ENCODE peak calls at places on chromosomes 13 and 19, in nine cellular contexts. B is CD8-positive, alpha-beta T cell; C is heart right ventricle; I is GM06990; L is AG10803; X is brain microvascular endothelial cell; E is sigmoid colon; R is endothelial cell; J is ovary. F is an unnamed sample.

GRCh38 chr19:3163230-3163886 is 15.2 kb upstream of the S1PR4 start:
- DNase-seq in B (peak), C (peak), I (no peak), L (peak), X (peak), E (peak), R (peak), J (peak), F (peak)

GRCh38 chr19:51327066-51327985 is 14.6 kb downstream of the VSIG10L start:
- DNase-seq in B (peak), C (peak), I (peak), L (peak), X (peak), E (no peak), R (peak), J (no peak), F (peak)

GRCh38 chr19:51161266-51161665 is 19.2 kb downstream of the SIGLEC7 start:
- DNase-seq in B (no peak), C (no peak), I (no peak), L (no peak), X (no peak), E (no peak), R (no peak), J (no peak), F (no peak)

GRCh38 chr13:89287381-89287780 is 1616.2 kb downstream of the SLITRK5 start:
- DNase-seq in B (no peak), C (no peak), I (no peak), L (no peak), X (no peak), E (no peak), R (no peak), J (no peak), F (no peak)

GRCh38 chr13:49782784-49783183 is 9.7 kb downstream of the KPNA3 start:
- DNase-seq in B (no peak), C (no peak), I (no peak), L (no peak), X (no peak), E (no peak), R (no peak), J (no peak), F (no peak)

GRCh38 chr19:58382997-58383603 is 2.3 kb upstream of the ZNF837 start:
- DNase-seq in B (no peak), C (no peak), I (no peak), L (no peak), X (no peak), E (no peak), R (no peak), J (no peak), F (no peak)

GRCh38 chr13:25906211-25906661 is 145.6 kb downstream of the SHISA2 start:
- DNase-seq in B (no peak), C (no peak), I (peak), L (no peak), X (no peak), E (no peak), R (no peak), J (no peak), F (no peak)

GRCh38 chr13:114071991-114072390 is 60.4 kb downstream of the RASA3 start:
- DNase-seq in B (no peak), C (no peak), I (no peak), L (no peak), X (no peak), E (peak), R (no peak), J (no peak), F (no peak)

GRCh38 chr19:2042485-2043268 is 8.4 kb downstream of the MKNK2 start:
- DNase-seq in B (no peak), C (peak), I (peak), L (no peak), X (no peak), E (peak), R (no peak), J (peak), F (no peak)

GRCh38 chr13:28582225-28582891 is 76.6 kb upstream of the POMP start:
- DNase-seq in B (no peak), C (no peak), I (no peak), L (no peak), X (no peak), E (no peak), R (no peak), J (no peak), F (no peak)

GRCh38 chr13:113176292-113176691 is 17.8 kb downstream of the PROZ start:
- DNase-seq in B (peak), C (peak), I (peak), L (no peak), X (no peak), E (no peak), R (no peak), J (no peak), F (no peak)

GRCh38 chr19:58154287-58154678 is 3.7 kb upstream of the ZNF329 start:
- DNase-seq in B (peak), C (peak), I (peak), L (peak), X (peak), E (peak), R (peak), J (peak), F (peak)

GRCh38 chr13:46551410-46552301 is 1.3 kb upstream of the LRCH1 start:
- DNase-seq in B (peak), C (peak), I (no peak), L (peak), X (peak), E (peak), R (peak), J (peak), F (peak)

GRCh38 chr19:52901842-52902241 is 4.4 kb upstream of the ZNF320 start:
- DNase-seq in B (no peak), C (no peak), I (no peak), L (no peak), X (no peak), E (no peak), R (no peak), J (no peak), F (no peak)

GRCh38 chr13:113920173-113920572 is 53.7 kb downstream of the C13orf46 start:
- DNase-seq in B (no peak), C (no peak), I (no peak), L (peak), X (no peak), E (no peak), R (no peak), J (no peak), F (no peak)

GRCh38 chr19:49106648-49107135 is 7.5 kb upstream of the LIN7B start:
- DNase-seq in B (peak), C (peak), I (no peak), L (peak), X (peak), E (no peak), R (peak), J (no peak), F (peak)

GRCh38 chr19:34967551-34967950 is 3.5 kb upstream of the ZNF792 start:
- DNase-seq in B (no peak), C (no peak), I (no peak), L (no peak), X (no peak), E (no peak), R (no peak), J (no peak), F (no peak)

GRCh38 chr13:36341718-36342117 is 4.5 kb downstream of the SPART start:
- DNase-seq in B (no peak), C (no peak), I (no peak), L (peak), X (no peak), E (no peak), R (no peak), J (no peak), F (no peak)

GRCh38 chr19:1591421-1592022 is 1.1 kb downstream of the MBD3 start:
- DNase-seq in B (no peak), C (no peak), I (peak), L (no peak), X (no peak), E (no peak), R (no peak), J (no peak), F (peak)

GRCh38 chr19:20558571-20558970 is 7.0 kb downstream of the ZNF737 start:
- DNase-seq in B (no peak), C (no peak), I (no peak), L (no peak), X (no peak), E (no peak), R (no peak), J (no peak), F (no peak)

DNA sequence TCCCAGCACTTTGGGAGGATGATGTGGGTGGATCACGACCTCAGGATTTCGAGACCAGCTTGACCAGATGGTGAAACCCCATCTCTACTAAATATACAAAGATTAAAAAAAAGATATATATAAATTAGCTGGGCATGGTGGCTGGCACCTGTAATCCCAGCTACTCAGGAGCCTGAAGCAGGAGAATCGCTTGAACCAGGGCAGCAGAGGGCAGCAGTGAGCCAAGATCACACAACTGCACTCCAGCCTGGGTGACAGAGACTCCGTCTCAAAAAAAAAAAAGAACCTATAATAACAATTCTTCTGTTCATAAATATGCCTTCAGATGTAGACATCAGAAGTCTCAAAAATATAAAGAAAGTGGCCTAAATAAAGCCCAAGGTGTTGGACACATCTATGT is 7.6 kb downstream of the ZNF737 start:
- DNase-seq in B (no peak), C (peak), I (no peak), L (no peak), X (no peak), E (no peak), R (peak), J (peak), F (no peak)
- TF ChIP-seq CTCF in B (no peak), C (peak), I (no peak), L (no peak), X (no peak), E (no peak), R (peak), J (no peak), F (no peak)

GRCh38 chr13:51782026-51782710 is 21.8 kb downstream of the DHRS12 start:
- DNase-seq in B (no peak), C (no peak), I (no peak), L (no peak), X (no peak), E (no peak), R (no peak), J (no peak), F (no peak)

GRCh38 chr13:51783432-51784094 is 20.4 kb downstream of the DHRS12 start:
- DNase-seq in B (no peak), C (no peak), I (no peak), L (no peak), X (no peak), E (no peak), R (no peak), J (no peak), F (no peak)

GRCh38 chr13:51780099-51780498 is 23.9 kb downstream of the DHRS12 start:
- DNase-seq in B (no peak), C (no peak), I (no peak), L (no peak), X (no peak), E (no peak), R (no peak), J (no peak), F (no peak)

GRCh38 chr13:51784097-51784496 is 19.9 kb downstream of the DHRS12 start:
- DNase-seq in B (no peak), C (no peak), I (no peak), L (no peak), X (no peak), E (no peak), R (no peak), J (no peak), F (no peak)

DNA sequence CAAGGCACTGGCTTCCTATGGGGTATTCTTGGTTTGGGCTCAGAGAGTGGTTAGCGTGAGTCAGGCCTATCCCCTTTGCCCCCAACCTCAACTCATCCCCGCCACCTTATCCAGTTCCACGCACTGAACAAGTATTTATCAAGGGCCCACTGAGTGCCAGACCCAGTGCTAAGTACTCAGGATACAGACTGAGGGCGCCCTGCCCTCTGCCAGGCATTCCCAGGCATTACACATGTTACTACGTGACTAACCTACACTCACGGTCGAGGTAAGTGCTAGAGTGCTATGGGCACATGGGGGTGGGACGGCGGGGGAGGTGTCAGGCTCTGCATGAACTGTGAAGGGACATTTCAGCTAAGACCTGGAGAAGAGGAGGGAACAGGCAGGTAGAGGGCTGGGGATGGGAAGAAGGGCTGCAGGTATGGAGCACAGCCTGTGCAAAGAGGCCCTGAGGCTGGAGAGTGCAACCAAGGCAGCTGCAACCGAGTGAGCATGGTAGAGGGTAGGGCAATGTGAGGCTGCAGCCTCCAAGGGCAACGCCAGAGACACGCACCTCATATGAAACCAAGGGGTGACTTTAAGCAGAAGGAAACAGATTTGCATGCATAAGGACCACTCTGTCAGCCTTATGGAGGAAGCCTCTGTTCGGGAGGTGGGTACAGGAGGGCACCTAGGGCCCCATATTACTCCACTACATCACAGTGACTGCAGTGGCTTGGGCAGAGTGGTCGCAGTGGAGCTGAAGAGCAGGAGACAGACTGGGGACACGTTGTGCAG is 22.5 kb downstream of the DHRS12 start:
- DNase-seq in B (no peak), C (no peak), I (no peak), L (no peak), X (no peak), E (no peak), R (no peak), J (no peak), F (no peak)
- TF ChIP-seq CTCF in B (no peak), C (peak), I (peak), L (peak), X (peak), E (no peak), R (peak), J (no peak), F (no peak)

GRCh38 chr13:27449936-27450828 is at the start of gene MTIF3:
- DNase-seq in B (peak), C (peak), I (peak), L (peak), X (peak), E (peak), R (peak), J (peak), F (peak)
- TF ChIP-seq CTCF in B (no peak), C (no peak), I (no peak), L (no peak), X (no peak), E (peak), R (no peak), J (peak), F (no peak)

GRCh38 chr19:4374451-4375163 is 25.7 kb downstream of the SH3GL1 start:
- DNase-seq in B (no peak), C (peak), I (no peak), L (peak), X (peak), E (peak), R (no peak), J (peak), F (peak)
- TF ChIP-seq CTCF in B (no peak), C (peak), I (no peak), L (no peak), X (peak), E (peak), R (no peak), J (peak), F (no peak)

DNA sequence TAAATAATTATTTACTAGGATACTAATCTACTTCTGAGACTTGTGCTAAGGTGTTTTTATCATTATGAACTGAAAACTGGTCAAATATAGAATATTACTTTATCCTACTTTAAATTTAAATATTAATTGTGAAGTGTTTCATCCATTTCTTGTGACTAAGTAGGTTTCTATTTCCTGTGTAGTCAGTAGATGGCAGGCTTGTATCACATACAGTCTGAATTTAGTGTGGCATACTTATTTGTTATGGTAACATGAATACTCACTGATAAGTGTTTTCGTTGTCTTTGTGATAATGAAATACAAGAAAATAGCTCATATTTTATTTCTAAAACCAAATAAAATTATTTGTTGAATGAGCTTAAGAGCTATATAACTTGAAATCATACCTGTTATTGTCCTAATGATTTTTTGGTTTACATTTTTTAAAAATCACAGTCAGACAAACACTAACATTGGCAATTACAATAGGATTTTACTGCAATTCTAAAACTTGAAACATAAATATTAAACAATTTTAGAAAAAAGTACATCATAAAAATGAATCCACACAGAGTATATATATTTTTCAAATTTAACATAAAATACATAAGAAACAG is 904.6 kb upstream of the PCDH20 start:
- DNase-seq in B (no peak), C (no peak), I (peak), L (peak), X (peak), E (no peak), R (no peak), J (no peak), F (peak)
- TF ChIP-seq CTCF in B (no peak), C (peak), I (peak), L (peak), X (peak), E (no peak), R (peak), J (no peak), F (no peak)

GRCh38 chr13:110114351-110114750 is 192.6 kb downstream of the COL4A1 start:
- DNase-seq in B (no peak), C (no peak), I (no peak), L (peak), X (no peak), E (no peak), R (no peak), J (no peak), F (no peak)

GRCh38 chr13:110119943-110120905 is 186.7 kb downstream of the COL4A1 start:
- DNase-seq in B (no peak), C (no peak), I (no peak), L (no peak), X (no peak), E (no peak), R (no peak), J (no peak), F (no peak)

GRCh38 chr13:110118106-110118505 is 188.9 kb downstream of the COL4A1 start:
- DNase-seq in B (no peak), C (no peak), I (no peak), L (no peak), X (no peak), E (no peak), R (no peak), J (no peak), F (no peak)

GRCh38 chr13:110113284-110113764 is 193.6 kb downstream of the COL4A1 start:
- DNase-seq in B (no peak), C (no peak), I (no peak), L (peak), X (peak), E (no peak), R (no peak), J (no peak), F (no peak)

DNA sequence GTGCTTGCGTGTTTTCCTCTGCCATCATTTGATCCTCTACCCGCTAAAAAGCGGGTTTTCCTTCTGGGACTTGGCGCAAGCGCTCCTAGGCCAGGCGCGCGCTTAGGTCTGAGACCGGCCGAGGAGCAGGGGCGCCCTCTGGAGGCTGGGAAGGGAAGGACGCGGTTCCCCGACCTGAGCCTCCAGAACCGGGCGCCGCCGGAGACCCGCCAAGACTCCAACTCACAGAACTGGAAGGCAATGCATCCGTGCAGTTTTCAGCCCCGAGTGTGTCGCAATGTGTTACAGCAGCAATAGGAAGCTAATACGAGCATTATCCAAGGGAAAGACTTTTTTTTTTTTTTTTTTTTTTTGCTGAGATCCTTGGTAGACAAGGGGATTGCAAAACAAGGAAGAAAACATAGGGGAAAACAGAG is 190.9 kb downstream of the COL4A1 start:
- DNase-seq in B (peak), C (peak), I (no peak), L (peak), X (no peak), E (peak), R (peak), J (no peak), F (peak)
- TF ChIP-seq CTCF in B (peak), C (peak), I (peak), L (peak), X (peak), E (peak), R (peak), J (no peak), F (peak)

GRCh38 chr13:103238441-103238840 is 172.2 kb upstream of the SLC10A2 start:
- DNase-seq in B (no peak), C (no peak), I (no peak), L (no peak), X (no peak), E (no peak), R (no peak), J (no peak), F (no peak)

GRCh38 chr13:103236213-103236612 is 170.0 kb upstream of the SLC10A2 start:
- DNase-seq in B (no peak), C (no peak), I (no peak), L (no peak), X (peak), E (no peak), R (no peak), J (no peak), F (no peak)
- TF ChIP-seq CTCF in B (no peak), C (no peak), I (no peak), L (no peak), X (peak), E (no peak), R (no peak), J (no peak), F (no peak)